ENCODE peak calls at places on chromosomes 4 and X, in eight cellular contexts. B is choroid plexus epithelial cell; I is CD8-positive, alpha-beta T cell; P is spleen; H is fibroblast of pulmonary artery; U is bronchial epithelial cell; K is GM06990; A is H7. C is an unnamed sample.

GRCh38 chr4:173514641-173515217 is 15.3 kb downstream of the HAND2 start:
- DNase-seq in P (no peak), I (no peak), A (no peak), K (no peak), H (no peak), B (no peak), U (no peak), C (no peak)

GRCh38 chr4:121072836-121073362 is 564 bp upstream of the NDNF start:
- DNase-seq in H (no peak), P (no peak), U (no peak), K (peak), I (no peak), B (peak), A (peak), C (no peak)

GRCh38 chr4:180960758-180961401 is 1282.3 kb upstream of the TENM3 start:
- DNase-seq in P (no peak), A (no peak), U (no peak), B (no peak), H (no peak), I (no peak), K (no peak), C (no peak)

GRCh38 chr4:7395635-7396034 is 39.1 kb downstream of the PSAPL1 start:
- DNase-seq in I (no peak), H (no peak), A (no peak), P (peak), U (no peak), B (no peak), K (no peak), C (no peak)

GRCh38 chr4:6416518-6417286 is 55.7 kb downstream of the PPP2R2C start:
- DNase-seq in A (peak), P (peak), U (no peak), I (no peak), B (no peak), H (no peak), K (no peak), C (no peak)

GRCh38 chr4:29970626-29971025 is 749.5 kb upstream of the PCDH7 start:
- DNase-seq in U (peak), P (no peak), B (no peak), I (no peak), H (peak), K (no peak), A (peak), C (no peak)

GRCh38 chr4:186829740-186830449 is 106.2 kb upstream of the FAT1 start:
- DNase-seq in A (no peak), B (peak), H (peak), I (no peak), K (no peak), P (no peak), U (peak), C (no peak)

GRCh38 chr4:151087467-151087866 is 12.0 kb upstream of the RPS3A start:
- DNase-seq in I (no peak), H (no peak), U (no peak), B (no peak), P (no peak), A (no peak), K (no peak), C (no peak)

GRCh38 chr4:72569719-72570235 is 756 bp upstream of the ADAMTS3 start:
- DNase-seq in I (no peak), H (peak), A (no peak), B (peak), U (peak), K (no peak), P (no peak), C (no peak)

GRCh38 chr4:72567036-72567435 is 2.0 kb downstream of the ADAMTS3 start:
- DNase-seq in H (no peak), I (no peak), U (no peak), A (no peak), B (no peak), K (no peak), P (no peak), C (no peak)

GRCh38 chr4:72566573-72566972 is 2.4 kb downstream of the ADAMTS3 start:
- DNase-seq in U (no peak), I (no peak), H (peak), K (no peak), A (no peak), P (no peak), B (no peak), C (no peak)

GRCh38 chr4:72568959-72569718 is at the start of gene ADAMTS3:
- DNase-seq in P (peak), H (peak), I (no peak), K (peak), U (peak), A (peak), B (peak), C (peak)

DNA sequence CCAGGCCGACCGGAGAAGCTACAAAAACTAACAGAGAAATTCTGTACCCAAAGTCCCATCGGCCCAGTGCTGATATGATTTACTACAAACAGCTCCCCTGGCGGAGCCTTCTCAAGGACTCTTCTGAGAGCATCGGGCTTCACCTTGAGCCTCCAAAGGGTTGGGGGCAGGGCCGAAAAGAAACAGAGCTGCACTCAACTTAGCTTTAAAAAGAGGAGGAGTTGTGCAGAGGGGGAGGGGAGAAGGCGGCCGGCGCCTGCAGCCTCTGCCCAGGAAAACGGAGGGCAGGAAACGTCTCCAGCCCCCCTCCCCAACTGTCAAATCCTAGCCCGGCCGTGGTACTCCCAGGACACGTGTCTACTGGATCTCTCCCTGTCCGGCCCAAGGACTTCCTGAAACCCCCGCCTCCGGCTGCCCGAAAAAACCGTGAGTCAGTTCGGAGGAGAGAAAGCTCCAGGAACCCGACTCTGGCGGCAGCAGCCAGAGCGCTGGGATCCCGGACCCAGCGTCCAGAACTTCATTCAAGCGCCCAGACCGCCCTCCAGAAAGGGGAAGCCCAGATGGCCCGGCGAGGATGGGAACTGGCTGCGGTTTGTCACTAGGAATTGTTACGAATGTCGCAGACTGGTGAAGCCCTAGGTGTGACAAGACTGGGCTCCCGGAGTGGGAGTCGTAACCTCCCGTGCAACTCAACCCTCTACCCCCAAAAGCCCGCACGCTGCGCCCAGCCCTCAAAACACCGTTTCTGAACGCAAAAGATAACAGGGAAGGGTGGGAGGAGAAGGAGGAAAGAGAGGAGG is 1.0 kb downstream of the ADAMTS3 start:
- DNase-seq in A (peak), U (peak), H (peak), K (peak), B (peak), P (peak), I (no peak), C (peak)
- H3K4me3 ChIP-seq in A (peak), U (peak), H (peak), K (peak), B (peak), P (peak), I (peak), C (peak)

DNA sequence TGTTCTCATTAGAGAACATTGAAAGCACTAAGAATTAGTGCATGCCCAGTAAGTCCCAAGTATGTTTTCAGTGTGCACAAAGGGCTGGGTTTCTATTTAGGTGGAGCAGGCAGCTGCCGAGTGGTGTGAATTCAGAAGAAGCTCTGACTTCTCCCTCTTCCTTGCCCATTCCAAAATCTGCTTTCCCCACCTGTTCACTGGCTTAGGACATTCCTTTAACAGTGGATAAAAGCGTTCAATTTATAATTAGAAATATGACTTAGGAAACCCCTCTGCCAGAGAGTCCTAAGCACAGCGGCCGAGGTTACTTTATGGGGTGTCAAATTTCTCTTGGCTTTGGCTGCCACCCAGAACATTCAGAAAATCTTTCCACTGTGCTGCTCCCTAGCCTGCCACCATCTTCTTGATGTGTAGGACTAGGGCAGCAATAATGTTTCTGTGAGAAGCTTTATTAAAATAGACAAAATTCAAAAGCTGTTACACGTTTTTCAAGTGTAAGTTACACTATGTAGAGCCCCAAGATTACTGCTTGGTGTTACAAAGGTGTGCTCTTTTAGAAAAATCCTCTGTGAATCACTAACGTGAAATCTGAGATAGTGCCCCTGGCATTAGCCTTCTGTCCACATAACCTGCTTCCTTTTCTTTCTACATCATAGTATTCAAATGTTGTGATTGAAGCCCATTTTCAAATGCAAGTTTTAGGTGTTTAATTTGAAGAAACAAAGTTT is 191.6 kb upstream of the ANKRD50 start:
- DNase-seq in A (no peak), K (no peak), I (no peak), P (no peak), B (peak), U (peak), H (peak), C (peak)
- H3K4me3 ChIP-seq in A (no peak), K (no peak), I (no peak), P (no peak), B (peak), U (no peak), H (peak), C (peak)

GRCh38 chr4:190017357-190018200 is 9.5 kb downstream of the FRG2 start:
- DNase-seq in P (peak), B (no peak), I (no peak), K (no peak), U (no peak), A (peak), H (no peak), C (no peak)

GRCh38 chr4:190016369-190017289 is 10.4 kb downstream of the FRG2 start:
- DNase-seq in U (no peak), I (no peak), H (no peak), P (peak), K (no peak), A (peak), B (no peak), C (no peak)

GRCh38 chr4:190018201-190018920 is 8.7 kb downstream of the FRG2 start:
- DNase-seq in H (no peak), I (no peak), B (no peak), U (no peak), A (peak), P (peak), K (no peak), C (no peak)

GRCh38 chr4:190019023-190019858 is 7.8 kb downstream of the FRG2 start:
- DNase-seq in H (no peak), I (no peak), A (peak), B (no peak), U (no peak), P (peak), K (no peak), C (no peak)

GRCh38 chr4:190020790-190021717 is 6.0 kb downstream of the FRG2 start:
- DNase-seq in A (peak), H (peak), K (no peak), U (peak), P (peak), B (peak), I (no peak), C (no peak)
- H3K4me3 ChIP-seq in A (peak), H (no peak), K (no peak), U (no peak), P (peak), B (no peak), I (no peak), C (peak)

GRCh38 chrX:4656419-4656818 is 943.0 kb upstream of the PRKX start:
- DNase-seq in P (no peak), U (peak), I (no peak), H (no peak), B (no peak), A (no peak), K (no peak), C (no peak)

GRCh38 chrX:4661771-4662170 is 948.3 kb upstream of the PRKX start:
- DNase-seq in I (no peak), K (no peak), A (no peak), B (no peak), U (no peak), H (no peak), P (no peak), C (no peak)
- H3K4me3 ChIP-seq in I (no peak), K (no peak), A (no peak), B (no peak), U (no peak), H (no peak), P (no peak), C (no peak)

GRCh38 chr4:139144161-139144859 is 32.7 kb downstream of the ELF2 start:
- DNase-seq in H (peak), I (no peak), A (no peak), P (peak), B (peak), U (peak), K (no peak), C (peak)
- H3K4me3 ChIP-seq in H (no peak), I (no peak), A (no peak), P (no peak), B (no peak), U (no peak), K (no peak), C (no peak)